ENCODE peak calls at places on chromosomes 11 and 22, in five cellular contexts. U is mucosa of gallbladder, O is upper lobe of right lung, E is AG20443, G is hepatic stellate cell. Q is an unnamed sample.

GRCh38 chr11:93662177-93662575 is 694 bp downstream of the CEP295 start:
- DNase-seq in U (no peak), G (no peak), O (no peak), E (no peak), Q (no peak)

GRCh38 chr22:46088541-46089311 is 61.6 kb upstream of the PPARA start:
- DNase-seq in E (no peak), G (peak; percentile 68), O (peak; percentile 73), U (no peak), Q (peak; percentile 74)

GRCh38 chr11:1878134-1879031 is 13.3 kb downstream of the PRR33 start:
- DNase-seq in E (peak; percentile 11), O (peak; percentile 32), U (no peak), G (no peak), Q (peak; percentile 34)

GRCh38 chr11:48005878-48006277 is 25.5 kb downstream of the PTPRJ start:
- DNase-seq in U (no peak), O (no peak), E (no peak), G (no peak), Q (no peak)

GRCh38 chr11:100753144-100753543 is 66.1 kb downstream of the ARHGAP42 start:
- DNase-seq in E (no peak), G (no peak), O (no peak), U (peak; percentile 41), Q (no peak)

GRCh38 chr11:70077411-70078094 is 564 bp upstream of the ANO1 start:
- DNase-seq in O (peak; percentile 60), E (no peak), G (no peak), U (no peak), Q (no peak)

GRCh38 chr11:37857726-37858125 is 1259.7 kb upstream of the RAG2 start:
- DNase-seq in O (no peak), E (no peak), U (no peak), G (no peak), Q (no peak)

GRCh38 chr22:46815132-46815531 is 52.7 kb downstream of the TBC1D22A start:
- DNase-seq in G (no peak), E (no peak), O (no peak), U (no peak), Q (no peak)

GRCh38 chr11:2530855-2531200 is 86.0 kb downstream of the KCNQ1 start:
- DNase-seq in O (peak; percentile 58), G (no peak), E (no peak), U (no peak), Q (peak; percentile 12)

GRCh38 chr11:49316180-49316579 is 107.8 kb upstream of the FOLH1 start:
- DNase-seq in G (no peak), E (no peak), U (no peak), O (no peak), Q (no peak)

GRCh38 chr11:112617089-112617407 is 344.2 kb upstream of the NCAM1 start:
- DNase-seq in U (no peak), G (no peak), E (no peak), O (no peak), Q (no peak)